ENCODE peak calls at places on chromosome 9, in eight cellular contexts. T is cardiac muscle cell, I is sigmoid colon, W is tibial artery, U is IMR-90, G is upper lobe of right lung, B is body of pancreas, Q is OCI-LY7. C is an unnamed sample. For H3K9me3, the result is how much of the 10 kb centered on the place peaks cover.

GRCh38 chr9:6354072-6354686 is 26.0 kb downstream of the TPD52L3 start:
- DNase-seq in T (peak), I (no peak), W (no peak), U (peak), G (no peak), B (no peak), Q (peak), C (no peak)

GRCh38 chr9:129697956-129698757 is 32.7 kb downstream of the PRRX2 start:
- DNase-seq in T (peak), I (peak), W (peak), U (no peak), G (no peak), B (peak), Q (no peak), C (peak)

GRCh38 chr9:133792721-133793470 is 54.7 kb upstream of the SARDH start:
- DNase-seq in T (peak), I (peak), W (peak), U (peak), G (peak), B (peak), Q (peak), C (peak)

GRCh38 chr9:95409650-95410426 is 92.3 kb upstream of the FANCC start:
- DNase-seq in T (peak), I (no peak), W (no peak), U (peak), G (no peak), B (no peak), Q (no peak), C (no peak)

GRCh38 chr9:120348951-120349429 is 231.0 kb downstream of the CDK5RAP2 start:
- DNase-seq in T (peak), I (no peak), W (no peak), U (peak), G (no peak), B (peak), Q (peak), C (peak)

GRCh38 chr9:113913426-113914195 is 37.5 kb downstream of the ZNF618 start:
- DNase-seq in T (peak), I (no peak), W (peak), U (peak), G (no peak), B (peak), Q (no peak), C (peak)

GRCh38 chr9:69012690-69013403 is 1.1 kb downstream of the PRKACG start:
- DNase-seq in T (no peak), I (no peak), W (no peak), U (no peak), G (no peak), B (no peak), Q (no peak), C (no peak)

GRCh38 chr9:110255417-110256141 is 728 bp downstream of the TXN start:
- DNase-seq in T (peak), I (peak), W (peak), U (peak), G (peak), B (peak), Q (peak), C (peak)

GRCh38 chr9:121901616-121902015 is 191.5 kb downstream of the TTLL11 start:
- DNase-seq in T (no peak), I (no peak), W (no peak), U (peak), G (no peak), B (no peak), Q (peak), C (no peak)

GRCh38 chr9:74858753-74859414 is 28.8 kb downstream of the TRPM6 start:
- DNase-seq in T (peak), I (no peak), W (no peak), U (peak), G (no peak), B (no peak), Q (no peak), C (no peak)

GRCh38 chr9:120924698-120925534 is 1.7 kb downstream of the TRAF1 start:
- DNase-seq in T (no peak), I (peak), W (no peak), U (peak), G (no peak), B (no peak), Q (no peak), C (no peak)

GRCh38 chr9:10479172-10479571 is 133.6 kb downstream of the PTPRD start:
- DNase-seq in T (no peak), I (no peak), W (no peak), U (no peak), G (no peak), B (no peak), Q (no peak), C (no peak)

GRCh38 chr9:19934301-19934868 is 145.5 kb upstream of the SLC24A2 start:
- DNase-seq in T (peak), I (no peak), W (no peak), U (peak), G (no peak), B (peak), Q (no peak), C (peak)

GRCh38 chr9:115691686-115692085 is 461.9 kb upstream of the PAPPA start:
- DNase-seq in T (peak), I (no peak), W (no peak), U (peak), G (no peak), B (no peak), Q (no peak), C (no peak)

GRCh38 chr9:114112778-114113585 is 13.9 kb upstream of the KIF12 start:
- DNase-seq in T (peak), I (peak), W (peak), U (peak), G (peak), B (peak), Q (no peak), C (peak)

GRCh38 chr9:130770679-130771442 is 64.2 kb upstream of the ABL1 start:
- DNase-seq in T (peak), I (no peak), W (no peak), U (peak), G (no peak), B (no peak), Q (peak), C (no peak)

GRCh38 chr9:27432308-27432707 is 91.8 kb upstream of the IFNK start:
- DNase-seq in T (no peak), I (no peak), W (no peak), U (no peak), G (no peak), B (no peak), Q (no peak), C (no peak)

GRCh38 chr9:115939065-115939765 is 214.4 kb upstream of the PAPPA start:
- DNase-seq in T (peak), I (no peak), W (no peak), U (peak), G (no peak), B (no peak), Q (no peak), C (no peak)

GRCh38 chr9:36985769-36986547 is 48.1 kb downstream of the PAX5 start:
- DNase-seq in T (no peak), I (no peak), W (peak), U (no peak), G (peak), B (peak), Q (no peak), C (no peak)
- H3K4me3 ChIP-seq in T (peak), I (no peak), W (no peak), U (no peak), G (no peak), B (no peak), Q (no peak), C (peak)

GRCh38 chr9:77882294-77882693 is 149.3 kb downstream of the GNAQ start:
- DNase-seq in T (no peak), I (no peak), W (no peak), U (no peak), G (no peak), B (no peak), Q (no peak), C (no peak)
- TF ChIP-seq CTCF in T (no peak), I (no peak), W (no peak), U (no peak), G (no peak), B (no peak), Q (no peak), C (no peak)

DNA sequence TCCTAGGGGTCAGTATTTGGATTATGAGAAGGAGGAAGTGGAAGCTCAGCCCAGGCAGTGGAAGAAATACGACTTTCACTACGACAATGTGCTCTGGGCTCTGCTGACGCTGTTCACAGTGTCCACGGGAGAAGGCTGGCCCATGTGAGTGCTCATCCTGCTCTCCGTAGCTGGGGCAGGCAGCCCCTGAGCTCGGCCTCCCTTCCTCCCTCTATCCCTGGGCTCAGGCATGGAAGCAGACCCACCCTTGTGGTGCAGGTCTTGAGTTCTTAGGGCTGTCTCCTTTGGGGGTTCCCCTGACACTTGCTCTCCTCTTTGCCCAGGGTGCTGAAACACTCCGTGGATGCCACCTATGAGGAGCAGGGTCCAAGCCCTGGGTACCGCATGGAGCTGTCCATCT is 180.1 kb downstream of the CACNA1B start:
- DNase-seq in T (no peak), I (peak), W (peak), U (no peak), G (peak), B (no peak), Q (no peak), C (no peak)
- H3K9me3 ChIP-seq in T (under half), I (under half), W (under half), U (half or more), G (under half), B (under half), Q (under half), C (under half)

GRCh38 chr9:70924905-70925547 is 196.4 kb downstream of the TRPM3 start:
- DNase-seq in T (peak), I (no peak), W (peak), U (peak), G (no peak), B (peak), Q (peak), C (no peak)
- H3K4me3 ChIP-seq in T (no peak), I (no peak), W (peak), U (no peak), G (peak), B (no peak), Q (no peak), C (peak)

DNA sequence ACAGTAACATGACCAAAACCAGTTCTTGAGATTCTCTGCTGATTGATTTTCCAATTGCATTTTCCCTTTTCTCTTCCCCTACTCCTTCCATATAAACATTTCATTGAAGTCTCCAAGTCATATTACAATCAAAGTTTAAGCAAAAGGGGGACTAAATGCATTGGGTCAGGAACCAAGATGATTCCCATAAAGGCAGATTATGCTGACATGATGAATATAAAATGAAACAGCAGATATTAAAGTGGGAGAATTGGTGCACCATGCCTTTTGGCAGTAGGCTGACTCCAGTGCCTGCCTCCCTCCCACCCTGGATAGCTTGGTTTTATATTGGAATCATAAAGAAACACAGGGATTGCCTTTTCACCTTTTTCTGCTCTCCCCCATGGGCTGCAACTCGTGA is 118.4 kb downstream of the ASTN2 start:
- DNase-seq in T (no peak), I (no peak), W (no peak), U (no peak), G (no peak), B (no peak), Q (no peak), C (no peak)
- TF ChIP-seq CTCF in T (no peak), I (no peak), W (no peak), U (no peak), G (no peak), B (no peak), Q (no peak), C (no peak)